ENCODE peak calls at places on chromosomes 11 and 22, in four cellular contexts. N, I, A and M are unnamed samples.

GRCh38 chr11:66559862-66560676 is 8.3 kb downstream of the CTSF start:
- DNase-seq in N (no peak), I (no peak), A (no peak), M (no peak)

GRCh38 chr22:30183271-30183670 is 63.3 kb downstream of the LIF start:
- DNase-seq in N (no peak), I (no peak), A (no peak), M (no peak)

GRCh38 chr11:95788921-95789505 is 569 bp downstream of the FAM76B start:
- DNase-seq in N (no peak), I (no peak), A (no peak), M (no peak)

GRCh38 chr11:94129505-94130335 is 1.1 kb downstream of the PANX1 start:
- DNase-seq in N (no peak), I (no peak), A (no peak), M (no peak)

GRCh38 chr11:119340335-119341221 is at the start of gene C1QTNF5:
- DNase-seq in N (no peak), I (no peak), A (no peak), M (peak; percentile 74)

GRCh38 chr22:19039796-19040580 is 82.2 kb downstream of the DGCR2 start:
- DNase-seq in N (no peak), I (no peak), A (no peak), M (no peak)

GRCh38 chr22:24153353-24153752 is 27.9 kb upstream of the SUSD2 start:
- DNase-seq in N (no peak), I (no peak), A (no peak), M (no peak)

GRCh38 chr11:59754859-59755700 is at the start of gene STX3:
- DNase-seq in N (peak; percentile 37), I (no peak), A (peak; percentile 45), M (no peak)

GRCh38 chr22:30129636-30130035 is 49.4 kb downstream of the HORMAD2 start:
- DNase-seq in N (no peak), I (no peak), A (no peak), M (no peak)

GRCh38 chr11:46298699-46299424 is 21.4 kb downstream of the CREB3L1 start:
- DNase-seq in N (no peak), I (no peak), A (no peak), M (no peak)

GRCh38 chr11:73493838-73494598 is 103.9 kb downstream of the FAM168A start:
- DNase-seq in N (no peak), I (peak; percentile 32), A (no peak), M (no peak)

GRCh38 chr11:94528551-94528950 is 15.2 kb upstream of the FUT4 start:
- DNase-seq in N (no peak), I (no peak), A (no peak), M (no peak)

GRCh38 chr11:62875698-62876483 is 4.8 kb upstream of the SLC3A2 start:
- DNase-seq in N (no peak), I (no peak), A (no peak), M (no peak)

GRCh38 chr11:22432331-22433065 is 94.3 kb downstream of the SLC17A6 start:
- DNase-seq in N (no peak), I (no peak), A (no peak), M (peak; percentile 41)

GRCh38 chr11:102833731-102834130 is 9.7 kb downstream of the MMP3 start:
- DNase-seq in N (no peak), I (no peak), A (no peak), M (no peak)

GRCh38 chr11:3860360-3860759 is 4.9 kb downstream of the STIM1 start:
- DNase-seq in N (no peak), I (no peak), A (no peak), M (no peak)

GRCh38 chr11:28808771-28809170 is 700.6 kb downstream of the METTL15 start:
- DNase-seq in N (no peak), I (no peak), A (no peak), M (no peak)

GRCh38 chr11:74949748-74950127 is 672 bp downstream of the SPCS2 start:
- DNase-seq in N (no peak), I (no peak), A (no peak), M (no peak)